ENCODE peak calls at places on chromosomes 11 and 22, in ten cellular contexts. One of them, this sample, is unnamed.

GRCh38 chr22:21443735-21444421 is 23.3 kb upstream of the TMEM191C start:
- DNase-seq in CD8-positive, alpha-beta T cell: no peak
- DNase-seq in hypothalamus: no peak
- DNase-seq in caudate nucleus: no peak
- DNase-seq in GM03348: no peak
- DNase-seq in activated T-cell treated with anti-CD3 and anti-CD28 coated beads, Interleukin-2, amount 50 U/mL, for 72 hours: no peak
- DNase-seq in mammary epithelial cell: no peak
- DNase-seq in aorta: peak
- DNase-seq in HT1080: no peak
- DNase-seq in stimulated activated CD4-positive, alpha-beta T cell treated with anti-CD3 and anti-CD28 coated beads, Interleukin-1b, Interleukin-23, amount 100 ng/mL, for 48 hours: no peak
- DNase-seq in this sample: no peak

GRCh38 chr22:36334838-36335603 is 52.7 kb downstream of the MYH9 start:
- DNase-seq in hypothalamus: peak
- DNase-seq in activated T-cell treated with anti-CD3 and anti-CD28 coated beads, Interleukin-2, amount 50 U/mL, for 72 hours: no peak
- DNase-seq in GM03348: peak
- DNase-seq in HT1080: peak
- DNase-seq in caudate nucleus: peak
- DNase-seq in aorta: no peak
- DNase-seq in stimulated activated CD4-positive, alpha-beta T cell treated with anti-CD3 and anti-CD28 coated beads, Interleukin-1b, Interleukin-23, amount 100 ng/mL, for 48 hours: peak
- DNase-seq in CD8-positive, alpha-beta T cell: peak
- DNase-seq in mammary epithelial cell: peak
- DNase-seq in this sample: no peak

GRCh38 chr22:41197046-41197807 is 7.9 kb upstream of the L3MBTL2 start:
- DNase-seq in CD8-positive, alpha-beta T cell: peak
- DNase-seq in stimulated activated CD4-positive, alpha-beta T cell treated with anti-CD3 and anti-CD28 coated beads, Interleukin-1b, Interleukin-23, amount 100 ng/mL, for 48 hours: peak
- DNase-seq in mammary epithelial cell: peak
- DNase-seq in aorta: peak
- DNase-seq in HT1080: peak
- DNase-seq in caudate nucleus: peak
- DNase-seq in GM03348: peak
- DNase-seq in hypothalamus: peak
- DNase-seq in activated T-cell treated with anti-CD3 and anti-CD28 coated beads, Interleukin-2, amount 50 U/mL, for 72 hours: peak
- DNase-seq in this sample: peak

GRCh38 chr11:133202816-133203215 is 329.5 kb downstream of the OPCML start:
- DNase-seq in CD8-positive, alpha-beta T cell: no peak
- DNase-seq in caudate nucleus: no peak
- DNase-seq in stimulated activated CD4-positive, alpha-beta T cell treated with anti-CD3 and anti-CD28 coated beads, Interleukin-1b, Interleukin-23, amount 100 ng/mL, for 48 hours: no peak
- DNase-seq in GM03348: no peak
- DNase-seq in HT1080: peak
- DNase-seq in hypothalamus: no peak
- DNase-seq in mammary epithelial cell: no peak
- DNase-seq in activated T-cell treated with anti-CD3 and anti-CD28 coated beads, Interleukin-2, amount 50 U/mL, for 72 hours: no peak
- DNase-seq in aorta: no peak
- DNase-seq in this sample: no peak

GRCh38 chr11:93020248-93021088 is 51.0 kb downstream of the MTNR1B start:
- DNase-seq in hypothalamus: no peak
- DNase-seq in CD8-positive, alpha-beta T cell: no peak
- DNase-seq in GM03348: peak
- DNase-seq in caudate nucleus: no peak
- DNase-seq in mammary epithelial cell: peak
- DNase-seq in activated T-cell treated with anti-CD3 and anti-CD28 coated beads, Interleukin-2, amount 50 U/mL, for 72 hours: no peak
- DNase-seq in stimulated activated CD4-positive, alpha-beta T cell treated with anti-CD3 and anti-CD28 coated beads, Interleukin-1b, Interleukin-23, amount 100 ng/mL, for 48 hours: no peak
- DNase-seq in aorta: no peak
- DNase-seq in HT1080: peak
- DNase-seq in this sample: no peak

GRCh38 chr11:14320020-14320419 is 39.0 kb downstream of the RRAS2 start:
- DNase-seq in HT1080: peak
- DNase-seq in stimulated activated CD4-positive, alpha-beta T cell treated with anti-CD3 and anti-CD28 coated beads, Interleukin-1b, Interleukin-23, amount 100 ng/mL, for 48 hours: no peak
- DNase-seq in GM03348: no peak
- DNase-seq in CD8-positive, alpha-beta T cell: peak
- DNase-seq in activated T-cell treated with anti-CD3 and anti-CD28 coated beads, Interleukin-2, amount 50 U/mL, for 72 hours: no peak
- DNase-seq in mammary epithelial cell: no peak
- DNase-seq in hypothalamus: no peak
- DNase-seq in caudate nucleus: no peak
- DNase-seq in aorta: no peak
- DNase-seq in this sample: peak

GRCh38 chr11:130629039-130629438 is 180.6 kb downstream of the ADAMTS15 start:
- DNase-seq in CD8-positive, alpha-beta T cell: no peak
- DNase-seq in aorta: no peak
- DNase-seq in GM03348: no peak
- DNase-seq in stimulated activated CD4-positive, alpha-beta T cell treated with anti-CD3 and anti-CD28 coated beads, Interleukin-1b, Interleukin-23, amount 100 ng/mL, for 48 hours: no peak
- DNase-seq in activated T-cell treated with anti-CD3 and anti-CD28 coated beads, Interleukin-2, amount 50 U/mL, for 72 hours: no peak
- DNase-seq in hypothalamus: no peak
- DNase-seq in HT1080: no peak
- DNase-seq in mammary epithelial cell: peak
- DNase-seq in caudate nucleus: no peak
- DNase-seq in this sample: no peak

GRCh38 chr22:31075961-31076360 is 5.2 kb upstream of the SMTN start:
- DNase-seq in stimulated activated CD4-positive, alpha-beta T cell treated with anti-CD3 and anti-CD28 coated beads, Interleukin-1b, Interleukin-23, amount 100 ng/mL, for 48 hours: no peak
- DNase-seq in mammary epithelial cell: no peak
- DNase-seq in aorta: peak
- DNase-seq in hypothalamus: no peak
- DNase-seq in activated T-cell treated with anti-CD3 and anti-CD28 coated beads, Interleukin-2, amount 50 U/mL, for 72 hours: no peak
- DNase-seq in GM03348: peak
- DNase-seq in caudate nucleus: no peak
- DNase-seq in HT1080: no peak
- DNase-seq in CD8-positive, alpha-beta T cell: no peak
- DNase-seq in this sample: no peak

GRCh38 chr11:59141673-59142460 is 789 bp upstream of the FAM111A start:
- DNase-seq in CD8-positive, alpha-beta T cell: no peak
- DNase-seq in aorta: no peak
- DNase-seq in caudate nucleus: no peak
- DNase-seq in hypothalamus: no peak
- DNase-seq in stimulated activated CD4-positive, alpha-beta T cell treated with anti-CD3 and anti-CD28 coated beads, Interleukin-1b, Interleukin-23, amount 100 ng/mL, for 48 hours: no peak
- DNase-seq in HT1080: peak
- DNase-seq in GM03348: peak
- DNase-seq in activated T-cell treated with anti-CD3 and anti-CD28 coated beads, Interleukin-2, amount 50 U/mL, for 72 hours: no peak
- DNase-seq in mammary epithelial cell: peak
- DNase-seq in this sample: no peak

GRCh38 chr11:58292017-58292416 is 24.0 kb upstream of the OR10W1 start:
- DNase-seq in aorta: no peak
- DNase-seq in HT1080: no peak
- DNase-seq in CD8-positive, alpha-beta T cell: no peak
- DNase-seq in stimulated activated CD4-positive, alpha-beta T cell treated with anti-CD3 and anti-CD28 coated beads, Interleukin-1b, Interleukin-23, amount 100 ng/mL, for 48 hours: no peak
- DNase-seq in hypothalamus: no peak
- DNase-seq in mammary epithelial cell: no peak
- DNase-seq in activated T-cell treated with anti-CD3 and anti-CD28 coated beads, Interleukin-2, amount 50 U/mL, for 72 hours: no peak
- DNase-seq in GM03348: no peak
- DNase-seq in caudate nucleus: no peak
- DNase-seq in this sample: no peak

GRCh38 chr22:24695958-24696511 is 78.5 kb downstream of the PIWIL3 start:
- DNase-seq in GM03348: no peak
- DNase-seq in aorta: no peak
- DNase-seq in caudate nucleus: no peak
- DNase-seq in mammary epithelial cell: no peak
- DNase-seq in hypothalamus: no peak
- DNase-seq in HT1080: no peak
- DNase-seq in stimulated activated CD4-positive, alpha-beta T cell treated with anti-CD3 and anti-CD28 coated beads, Interleukin-1b, Interleukin-23, amount 100 ng/mL, for 48 hours: no peak
- DNase-seq in activated T-cell treated with anti-CD3 and anti-CD28 coated beads, Interleukin-2, amount 50 U/mL, for 72 hours: no peak
- DNase-seq in CD8-positive, alpha-beta T cell: no peak
- DNase-seq in this sample: no peak

GRCh38 chr11:44310456-44311272 is 725 bp upstream of the ALX4 start:
- DNase-seq in mammary epithelial cell: no peak
- DNase-seq in stimulated activated CD4-positive, alpha-beta T cell treated with anti-CD3 and anti-CD28 coated beads, Interleukin-1b, Interleukin-23, amount 100 ng/mL, for 48 hours: no peak
- DNase-seq in CD8-positive, alpha-beta T cell: no peak
- DNase-seq in caudate nucleus: no peak
- DNase-seq in HT1080: no peak
- DNase-seq in activated T-cell treated with anti-CD3 and anti-CD28 coated beads, Interleukin-2, amount 50 U/mL, for 72 hours: no peak
- DNase-seq in hypothalamus: no peak
- DNase-seq in aorta: peak
- DNase-seq in GM03348: no peak
- DNase-seq in this sample: no peak

GRCh38 chr22:19568337-19569311 is 44.4 kb upstream of the CLDN5 start:
- DNase-seq in aorta: no peak
- DNase-seq in mammary epithelial cell: peak
- DNase-seq in CD8-positive, alpha-beta T cell: no peak
- DNase-seq in HT1080: peak
- DNase-seq in caudate nucleus: no peak
- DNase-seq in GM03348: peak
- DNase-seq in activated T-cell treated with anti-CD3 and anti-CD28 coated beads, Interleukin-2, amount 50 U/mL, for 72 hours: no peak
- DNase-seq in hypothalamus: no peak
- DNase-seq in stimulated activated CD4-positive, alpha-beta T cell treated with anti-CD3 and anti-CD28 coated beads, Interleukin-1b, Interleukin-23, amount 100 ng/mL, for 48 hours: no peak
- DNase-seq in this sample: no peak

GRCh38 chr11:98965775-98966174 is 55.0 kb upstream of the CNTN5 start:
- DNase-seq in caudate nucleus: no peak
- DNase-seq in GM03348: no peak
- DNase-seq in hypothalamus: no peak
- DNase-seq in mammary epithelial cell: no peak
- DNase-seq in HT1080: no peak
- DNase-seq in aorta: no peak
- DNase-seq in CD8-positive, alpha-beta T cell: no peak
- DNase-seq in stimulated activated CD4-positive, alpha-beta T cell treated with anti-CD3 and anti-CD28 coated beads, Interleukin-1b, Interleukin-23, amount 100 ng/mL, for 48 hours: no peak
- DNase-seq in activated T-cell treated with anti-CD3 and anti-CD28 coated beads, Interleukin-2, amount 50 U/mL, for 72 hours: no peak
- DNase-seq in this sample: no peak

GRCh38 chr11:23473782-23474181 is 613.5 kb upstream of the CCDC179 start:
- DNase-seq in activated T-cell treated with anti-CD3 and anti-CD28 coated beads, Interleukin-2, amount 50 U/mL, for 72 hours: no peak
- DNase-seq in caudate nucleus: no peak
- DNase-seq in mammary epithelial cell: no peak
- DNase-seq in CD8-positive, alpha-beta T cell: no peak
- DNase-seq in stimulated activated CD4-positive, alpha-beta T cell treated with anti-CD3 and anti-CD28 coated beads, Interleukin-1b, Interleukin-23, amount 100 ng/mL, for 48 hours: no peak
- DNase-seq in HT1080: no peak
- DNase-seq in hypothalamus: no peak
- DNase-seq in GM03348: no peak
- DNase-seq in aorta: no peak
- DNase-seq in this sample: no peak

GRCh38 chr11:106409681-106410080 is 332.2 kb downstream of the AASDHPPT start:
- DNase-seq in hypothalamus: no peak
- DNase-seq in activated T-cell treated with anti-CD3 and anti-CD28 coated beads, Interleukin-2, amount 50 U/mL, for 72 hours: no peak
- DNase-seq in CD8-positive, alpha-beta T cell: no peak
- DNase-seq in HT1080: no peak
- DNase-seq in mammary epithelial cell: no peak
- DNase-seq in stimulated activated CD4-positive, alpha-beta T cell treated with anti-CD3 and anti-CD28 coated beads, Interleukin-1b, Interleukin-23, amount 100 ng/mL, for 48 hours: no peak
- DNase-seq in GM03348: no peak
- DNase-seq in aorta: no peak
- DNase-seq in caudate nucleus: no peak
- DNase-seq in this sample: no peak

GRCh38 chr22:47120399-47120798 is 357.9 kb downstream of the TBC1D22A start:
- DNase-seq in GM03348: no peak
- DNase-seq in aorta: no peak
- DNase-seq in activated T-cell treated with anti-CD3 and anti-CD28 coated beads, Interleukin-2, amount 50 U/mL, for 72 hours: no peak
- DNase-seq in HT1080: no peak
- DNase-seq in caudate nucleus: no peak
- DNase-seq in stimulated activated CD4-positive, alpha-beta T cell treated with anti-CD3 and anti-CD28 coated beads, Interleukin-1b, Interleukin-23, amount 100 ng/mL, for 48 hours: no peak
- DNase-seq in CD8-positive, alpha-beta T cell: no peak
- DNase-seq in hypothalamus: no peak
- DNase-seq in mammary epithelial cell: no peak
- DNase-seq in this sample: no peak

GRCh38 chr11:57324154-57324885 is 432 bp downstream of the TNKS1BP1 start:
- DNase-seq in CD8-positive, alpha-beta T cell: no peak
- DNase-seq in GM03348: peak
- DNase-seq in hypothalamus: peak
- DNase-seq in stimulated activated CD4-positive, alpha-beta T cell treated with anti-CD3 and anti-CD28 coated beads, Interleukin-1b, Interleukin-23, amount 100 ng/mL, for 48 hours: peak
- DNase-seq in HT1080: peak
- DNase-seq in caudate nucleus: peak
- DNase-seq in mammary epithelial cell: no peak
- DNase-seq in activated T-cell treated with anti-CD3 and anti-CD28 coated beads, Interleukin-2, amount 50 U/mL, for 72 hours: peak
- DNase-seq in aorta: peak
- DNase-seq in this sample: no peak

This sample was measured in immature natural killer cell.